ENCODE peak calls at places on chromosomes 12 and 14, in ten cellular contexts. D is A673, Y is astrocyte, Q is transverse colon, B is GM23338, O is esophagus squamous epithelium, P is mucosa of descending colon, A is cardiac fibroblast, F is MM.1S, S is H1. M is an unnamed sample.

GRCh38 chr14:26137161-26137560 is 460.7 kb downstream of the NOVA1 start:
- DNase-seq in Y (no peak), F (no peak), D (no peak), A (no peak), Q (no peak), B (no peak), S (no peak), P (no peak), O (no peak), M (no peak)

GRCh38 chr12:26187429-26187828 is 7.9 kb upstream of the SSPN start:
- DNase-seq in A (no peak), D (no peak), B (peak; percentile 65), P (no peak), S (no peak), F (no peak), O (no peak), Q (no peak), Y (no peak), M (no peak)

GRCh38 chr12:63918788-63919300 is 74.3 kb downstream of the SRGAP1 start:
- DNase-seq in Q (no peak), P (peak; percentile 33), O (no peak), D (peak; percentile 48), F (no peak), A (peak; percentile 61), Y (peak; percentile 97), S (no peak), B (no peak), M (peak; percentile 22)

GRCh38 chr12:13219320-13219719 is 22.8 kb downstream of the EMP1 start:
- DNase-seq in F (no peak), S (no peak), P (no peak), Y (no peak), Q (no peak), O (no peak), B (no peak), A (no peak), D (no peak), M (no peak)

GRCh38 chr12:62977419-62977818 is 42.5 kb upstream of the PPM1H start:
- DNase-seq in A (no peak), P (no peak), O (no peak), Y (peak; percentile 19), B (no peak), S (no peak), F (no peak), D (peak; percentile 75), Q (peak; percentile 34), M (no peak)

GRCh38 chr14:58488550-58488949 is 61.0 kb downstream of the KIAA0586 start:
- DNase-seq in F (peak; percentile 45), O (no peak), Q (no peak), Y (peak; percentile 32), B (peak; percentile 9), S (no peak), A (peak; percentile 34), D (peak; percentile 6), P (no peak), M (no peak)

GRCh38 chr14:36300337-36300736 is 20.1 kb downstream of the MBIP start:
- DNase-seq in Q (no peak), B (no peak), Y (peak; percentile 10), D (no peak), O (no peak), A (no peak), F (no peak), S (no peak), P (no peak), M (no peak)

GRCh38 chr12:12941450-12942350 is 10.3 kb downstream of the GPRC5D start:
- DNase-seq in O (no peak), F (no peak), Y (no peak), D (no peak), S (no peak), B (no peak), A (no peak), Q (no peak), P (no peak), M (no peak)

GRCh38 chr14:100394886-100395672 is 71.9 kb downstream of the SLC25A47 start:
- DNase-seq in S (no peak), A (no peak), Q (no peak), O (no peak), P (no peak), B (no peak), D (no peak), Y (no peak), F (no peak), M (no peak)

GRCh38 chr12:48991247-48992050 is 7.7 kb downstream of the DDN start:
- DNase-seq in B (no peak), F (peak; percentile 3), S (no peak), Q (no peak), A (no peak), D (no peak), Y (no peak), P (no peak), O (no peak), M (no peak)

GRCh38 chr14:99517046-99517642 is 35.9 kb downstream of the CCNK start:
- DNase-seq in O (no peak), S (no peak), B (no peak), D (no peak), Y (no peak), Q (no peak), P (no peak), A (no peak), F (no peak), M (no peak)

GRCh38 chr14:77024171-77024627 is 4.3 kb downstream of the IRF2BPL start:
- DNase-seq in A (peak; percentile 63), O (no peak), S (no peak), F (peak; percentile 95), Q (peak; percentile 67), Y (peak; percentile 41), B (peak; percentile 99), D (peak; percentile 68), P (peak; percentile 69), M (peak; percentile 65)

GRCh38 chr12:88544991-88545684 is 35.1 kb downstream of the KITLG start:
- DNase-seq in P (no peak), A (peak; percentile 31), Q (no peak), B (no peak), S (no peak), Y (no peak), O (no peak), F (no peak), D (no peak), M (no peak)

GRCh38 chr12:57240069-57240921 is 10.7 kb downstream of the STAC3 start:
- DNase-seq in O (no peak), F (peak; percentile 38), Y (no peak), S (no peak), D (peak; percentile 84), P (peak; percentile 71), B (peak; percentile 67), A (peak; percentile 49), Q (peak; percentile 70), M (peak; percentile 72)

GRCh38 chr12:112906712-112907414 is at the start of gene OAS1:
- DNase-seq in B (no peak), D (peak; percentile 55), Q (peak; percentile 68), S (no peak), A (peak; percentile 81), Y (peak; percentile 15), F (peak; percentile 74), P (peak; percentile 46), O (no peak), M (no peak)

GRCh38 chr14:68535404-68536024 is 257.4 kb downstream of the ZFP36L1 start:
- DNase-seq in D (no peak), P (no peak), S (no peak), A (peak; percentile 61), B (no peak), O (no peak), F (no peak), Y (peak; percentile 96), Q (no peak), M (no peak)

GRCh38 chr12:11765421-11765816 is 115.9 kb downstream of the ETV6 start:
- DNase-seq in A (no peak), F (no peak), D (no peak), B (no peak), Q (no peak), Y (peak; percentile 86), S (no peak), O (no peak), P (no peak), M (no peak)

GRCh38 chr12:55963760-55964159 is 2.1 kb downstream of the PMEL start:
- DNase-seq in Y (no peak), Q (no peak), A (no peak), O (no peak), B (no peak), F (no peak), P (no peak), D (no peak), S (no peak), M (no peak)

DNA sequence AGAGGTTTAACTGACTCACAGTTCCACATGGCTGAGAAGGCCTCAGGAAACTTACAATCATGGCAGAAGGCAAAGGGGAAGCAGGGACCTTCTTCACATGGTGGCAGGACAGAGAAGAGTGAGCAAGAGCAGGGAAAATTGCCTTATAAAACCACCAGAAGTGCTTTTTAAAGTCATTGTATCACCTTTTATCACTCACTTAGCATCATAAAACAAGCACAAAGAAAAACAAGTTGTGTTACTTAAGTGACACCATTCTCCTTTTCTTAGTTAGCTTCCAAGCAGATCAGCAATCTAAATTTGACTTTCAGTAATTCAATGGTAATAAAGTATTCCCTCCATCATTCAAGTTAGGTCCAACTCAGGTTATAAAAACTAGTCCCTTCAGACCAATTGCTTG is 28.5 kb downstream of the OSBPL8 start:
- DNase-seq in S (no peak), O (no peak), Q (no peak), P (no peak), F (no peak), D (no peak), A (no peak), Y (no peak), B (no peak), M (no peak)
- TF ChIP-seq CTCF in S (no peak), O (no peak), Q (no peak), P (no peak), F (no peak), D (no peak), A (no peak), Y (no peak), B (no peak), M (no peak)

DNA sequence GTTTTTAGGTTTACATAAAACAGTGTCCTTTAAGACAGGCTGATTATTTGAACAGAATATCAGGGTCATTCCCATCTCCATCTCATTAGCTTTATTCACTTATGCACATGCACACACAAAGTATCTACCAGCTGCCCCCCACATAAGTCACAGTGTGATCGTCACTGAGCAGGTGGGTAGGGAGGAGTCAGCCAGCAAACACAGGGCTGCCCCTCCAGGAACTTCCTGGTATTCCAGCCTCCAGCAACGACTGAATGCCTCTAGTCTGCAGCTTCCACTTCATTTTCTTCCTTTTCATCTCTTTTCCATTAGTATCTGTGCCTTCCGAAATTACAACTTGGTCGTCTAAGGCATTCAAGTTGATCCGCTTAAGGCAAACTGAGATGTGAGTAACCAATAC is 48.9 kb upstream of the FOXN3 start:
- DNase-seq in B (peak; percentile 44), O (no peak), Y (no peak), A (no peak), D (no peak), P (no peak), Q (no peak), S (no peak), F (no peak), M (peak; percentile 26)
- TF ChIP-seq CTCF in B (no peak), O (no peak), Y (no peak), A (no peak), D (no peak), P (no peak), Q (no peak), S (peak; percentile 39), F (no peak), M (no peak)

GRCh38 chr14:104331871-104332605 is 193.7 kb downstream of the KIF26A start:
- DNase-seq in P (no peak), D (no peak), O (no peak), F (no peak), Y (no peak), S (no peak), Q (no peak), B (no peak), A (no peak), M (no peak)
- TF ChIP-seq CTCF in P (no peak), D (peak; percentile 39), O (no peak), F (peak; percentile 29), Y (no peak), S (peak; percentile 57), Q (no peak), B (peak; percentile 37), A (no peak), M (peak; percentile 28)

GRCh38 chr12:71754461-71755145 is at the start of gene RAB21:
- DNase-seq in S (peak; percentile 93), Q (peak; percentile 99), O (peak; percentile 92), Y (peak; percentile 91), B (peak; percentile 99), P (peak; percentile 99), A (peak; percentile 98), F (peak; percentile 99), D (peak; percentile 99), M (peak; percentile 99)
- TF ChIP-seq CTCF in S (no peak), Q (peak; percentile 40), O (no peak), Y (no peak), B (peak; percentile 3), P (no peak), A (peak; percentile 32), F (no peak), D (peak; percentile 24), M (peak; percentile 32)